ENCODE peak calls at places on chromosomes 11 and 22, in seven cellular contexts. One of them, this sample, is unnamed.

GRCh38 chr11:119359365-119360229 is 13.1 kb upstream of the MFRP start:
- DNase-seq in astrocyte of the cerebellum: no peak
- DNase-seq in mammary epithelial cell: no peak
- DNase-seq in stimulated activated CD8-positive, alpha-beta memory T cell treated with anti-CD3 and anti-CD28 coated beads, Interleukin-4, amount 100 ng/mL, for 1 hour: no peak
- DNase-seq in CD4-positive, alpha-beta T cell: no peak
- DNase-seq in nephron progenitor cell: no peak
- DNase-seq in IMR-90: no peak
- DNase-seq in this sample: no peak

GRCh38 chr22:44331881-44332714 is 19.3 kb upstream of the SHISAL1 start:
- DNase-seq in stimulated activated CD8-positive, alpha-beta memory T cell treated with anti-CD3 and anti-CD28 coated beads, Interleukin-4, amount 100 ng/mL, for 1 hour: no peak
- DNase-seq in mammary epithelial cell: no peak
- DNase-seq in nephron progenitor cell: peak; percentile 70
- DNase-seq in astrocyte of the cerebellum: no peak
- DNase-seq in IMR-90: peak; percentile 33
- DNase-seq in CD4-positive, alpha-beta T cell: no peak
- DNase-seq in this sample: no peak

GRCh38 chr22:38868886-38869381 is 3.1 kb downstream of the CBX6 start:
- DNase-seq in mammary epithelial cell: peak; percentile 36
- DNase-seq in stimulated activated CD8-positive, alpha-beta memory T cell treated with anti-CD3 and anti-CD28 coated beads, Interleukin-4, amount 100 ng/mL, for 1 hour: peak; percentile 70
- DNase-seq in nephron progenitor cell: peak; percentile 93
- DNase-seq in IMR-90: peak; percentile 51
- DNase-seq in CD4-positive, alpha-beta T cell: peak; percentile 87
- DNase-seq in astrocyte of the cerebellum: no peak
- DNase-seq in this sample: no peak

GRCh38 chr22:23180301-23180892 is at the start of gene BCR:
- DNase-seq in IMR-90: peak; percentile 65
- DNase-seq in astrocyte of the cerebellum: no peak
- DNase-seq in mammary epithelial cell: peak; percentile 64
- DNase-seq in nephron progenitor cell: peak; percentile 76
- DNase-seq in stimulated activated CD8-positive, alpha-beta memory T cell treated with anti-CD3 and anti-CD28 coated beads, Interleukin-4, amount 100 ng/mL, for 1 hour: no peak
- DNase-seq in CD4-positive, alpha-beta T cell: peak; percentile 70
- DNase-seq in this sample: no peak

GRCh38 chr11:62545437-62546243 is 966 bp downstream of the AHNAK start:
- DNase-seq in stimulated activated CD8-positive, alpha-beta memory T cell treated with anti-CD3 and anti-CD28 coated beads, Interleukin-4, amount 100 ng/mL, for 1 hour: no peak
- DNase-seq in astrocyte of the cerebellum: peak; percentile 87
- DNase-seq in nephron progenitor cell: peak; percentile 80
- DNase-seq in IMR-90: peak; percentile 93
- DNase-seq in mammary epithelial cell: peak; percentile 88
- DNase-seq in CD4-positive, alpha-beta T cell: peak; percentile 66
- DNase-seq in this sample: peak; percentile 74

GRCh38 chr11:85656777-85657176 is 8.2 kb downstream of the CREBZF start:
- DNase-seq in astrocyte of the cerebellum: no peak
- DNase-seq in stimulated activated CD8-positive, alpha-beta memory T cell treated with anti-CD3 and anti-CD28 coated beads, Interleukin-4, amount 100 ng/mL, for 1 hour: no peak
- DNase-seq in nephron progenitor cell: no peak
- DNase-seq in CD4-positive, alpha-beta T cell: no peak
- DNase-seq in mammary epithelial cell: no peak
- DNase-seq in IMR-90: no peak
- DNase-seq in this sample: no peak

GRCh38 chr22:19187716-19188563 is 9.4 kb upstream of the SLC25A1 start:
- DNase-seq in astrocyte of the cerebellum: no peak
- DNase-seq in nephron progenitor cell: no peak
- DNase-seq in stimulated activated CD8-positive, alpha-beta memory T cell treated with anti-CD3 and anti-CD28 coated beads, Interleukin-4, amount 100 ng/mL, for 1 hour: no peak
- DNase-seq in CD4-positive, alpha-beta T cell: no peak
- DNase-seq in mammary epithelial cell: no peak
- DNase-seq in IMR-90: no peak
- DNase-seq in this sample: no peak

GRCh38 chr11:2893021-2893528 is 7.5 kb upstream of the CDKN1C start:
- DNase-seq in stimulated activated CD8-positive, alpha-beta memory T cell treated with anti-CD3 and anti-CD28 coated beads, Interleukin-4, amount 100 ng/mL, for 1 hour: no peak
- DNase-seq in nephron progenitor cell: no peak
- DNase-seq in IMR-90: no peak
- DNase-seq in astrocyte of the cerebellum: no peak
- DNase-seq in CD4-positive, alpha-beta T cell: no peak
- DNase-seq in mammary epithelial cell: no peak
- DNase-seq in this sample: no peak

GRCh38 chr11:77799338-77799737 is 21.2 kb downstream of the RSF1 start:
- DNase-seq in CD4-positive, alpha-beta T cell: no peak
- DNase-seq in mammary epithelial cell: no peak
- DNase-seq in IMR-90: no peak
- DNase-seq in astrocyte of the cerebellum: no peak
- DNase-seq in stimulated activated CD8-positive, alpha-beta memory T cell treated with anti-CD3 and anti-CD28 coated beads, Interleukin-4, amount 100 ng/mL, for 1 hour: no peak
- DNase-seq in nephron progenitor cell: no peak
- DNase-seq in this sample: no peak

This sample was measured in non-pigmented ciliary epithelial cell.